ENCODE peak calls at places on chromosomes 1 and 21, in ten cellular contexts. One of them, this sample, is unnamed.

GRCh38 chr1:219304227-219305226 is 130.8 kb downstream of the LYPLAL1 start:
- DNase-seq in K562: no peak
- DNase-seq in stomach: no peak
- DNase-seq in A549: peak
- DNase-seq in tibial nerve: no peak
- DNase-seq in mesendoderm: peak
- DNase-seq in psoas muscle: peak
- DNase-seq in prostate gland: no peak
- DNase-seq in MM.1S: no peak
- DNase-seq in lower lobe of right lung: no peak
- DNase-seq in this sample: no peak

GRCh38 chr1:43969746-43970466 is at the start of gene DPH2:
- DNase-seq in K562: peak
- DNase-seq in stomach: peak
- DNase-seq in A549: peak
- DNase-seq in tibial nerve: peak
- DNase-seq in mesendoderm: peak
- DNase-seq in psoas muscle: peak
- DNase-seq in prostate gland: peak
- DNase-seq in MM.1S: peak
- DNase-seq in lower lobe of right lung: peak
- DNase-seq in this sample: peak

GRCh38 chr1:209430107-209430506 is 153.4 kb upstream of the CAMK1G start:
- DNase-seq in K562: no peak
- DNase-seq in stomach: no peak
- DNase-seq in A549: no peak
- DNase-seq in tibial nerve: no peak
- DNase-seq in mesendoderm: no peak
- DNase-seq in psoas muscle: no peak
- DNase-seq in prostate gland: no peak
- DNase-seq in MM.1S: no peak
- DNase-seq in lower lobe of right lung: no peak
- DNase-seq in this sample: no peak

GRCh38 chr1:171221665-171222591 is 26.4 kb upstream of the FMO1 start:
- DNase-seq in K562: no peak
- DNase-seq in stomach: no peak
- DNase-seq in A549: no peak
- DNase-seq in tibial nerve: no peak
- DNase-seq in mesendoderm: peak
- DNase-seq in psoas muscle: no peak
- DNase-seq in prostate gland: no peak
- DNase-seq in MM.1S: no peak
- DNase-seq in lower lobe of right lung: no peak
- DNase-seq in this sample: no peak

GRCh38 chr1:18951416-18951815 is 5.1 kb downstream of the IFFO2 start:
- DNase-seq in K562: no peak
- DNase-seq in stomach: no peak
- DNase-seq in A549: no peak
- DNase-seq in tibial nerve: no peak
- DNase-seq in mesendoderm: no peak
- DNase-seq in psoas muscle: no peak
- DNase-seq in prostate gland: no peak
- DNase-seq in MM.1S: no peak
- DNase-seq in lower lobe of right lung: peak
- DNase-seq in this sample: no peak

GRCh38 chr1:208000001-208000400 is 89.1 kb upstream of the CD34 start:
- DNase-seq in K562: no peak
- DNase-seq in stomach: no peak
- DNase-seq in A549: no peak
- DNase-seq in tibial nerve: no peak
- DNase-seq in mesendoderm: no peak
- DNase-seq in psoas muscle: no peak
- DNase-seq in prostate gland: no peak
- DNase-seq in MM.1S: no peak
- DNase-seq in lower lobe of right lung: no peak
- DNase-seq in this sample: no peak

GRCh38 chr1:53279556-53280160 is 41.3 kb upstream of the MAGOH start:
- DNase-seq in K562: no peak
- DNase-seq in stomach: no peak
- DNase-seq in A549: no peak
- DNase-seq in tibial nerve: no peak
- DNase-seq in mesendoderm: no peak
- DNase-seq in psoas muscle: no peak
- DNase-seq in prostate gland: no peak
- DNase-seq in MM.1S: no peak
- DNase-seq in lower lobe of right lung: no peak
- DNase-seq in this sample: no peak

GRCh38 chr21:38760017-38760761 is 45.5 kb upstream of the ETS2 start:
- DNase-seq in K562: no peak
- DNase-seq in stomach: no peak
- DNase-seq in A549: no peak
- DNase-seq in tibial nerve: no peak
- DNase-seq in mesendoderm: peak
- DNase-seq in psoas muscle: no peak
- DNase-seq in prostate gland: no peak
- DNase-seq in MM.1S: no peak
- DNase-seq in lower lobe of right lung: no peak
- DNase-seq in this sample: no peak

GRCh38 chr1:92832537-92833160 is 809 bp downstream of the RPL5 start:
- DNase-seq in K562: no peak
- DNase-seq in stomach: no peak
- DNase-seq in A549: no peak
- DNase-seq in tibial nerve: no peak
- DNase-seq in mesendoderm: no peak
- DNase-seq in psoas muscle: no peak
- DNase-seq in prostate gland: no peak
- DNase-seq in MM.1S: no peak
- DNase-seq in lower lobe of right lung: no peak
- DNase-seq in this sample: no peak

GRCh38 chr1:226064816-226065248 is 2.3 kb downstream of the H3-3A start:
- DNase-seq in K562: no peak
- DNase-seq in stomach: peak
- DNase-seq in A549: peak
- DNase-seq in tibial nerve: peak
- DNase-seq in mesendoderm: peak
- DNase-seq in psoas muscle: no peak
- DNase-seq in prostate gland: peak
- DNase-seq in MM.1S: peak
- DNase-seq in lower lobe of right lung: no peak
- DNase-seq in this sample: peak

GRCh38 chr21:25370311-25370744 is 237.0 kb downstream of the MRPL39 start:
- DNase-seq in K562: no peak
- DNase-seq in stomach: no peak
- DNase-seq in A549: no peak
- DNase-seq in tibial nerve: no peak
- DNase-seq in mesendoderm: peak
- DNase-seq in psoas muscle: no peak
- DNase-seq in prostate gland: no peak
- DNase-seq in MM.1S: no peak
- DNase-seq in lower lobe of right lung: no peak
- DNase-seq in this sample: no peak

GRCh38 chr1:176894450-176894849 is 270.1 kb downstream of the ASTN1 start:
- DNase-seq in K562: no peak
- DNase-seq in stomach: no peak
- DNase-seq in A549: no peak
- DNase-seq in tibial nerve: no peak
- DNase-seq in mesendoderm: no peak
- DNase-seq in psoas muscle: no peak
- DNase-seq in prostate gland: no peak
- DNase-seq in MM.1S: no peak
- DNase-seq in lower lobe of right lung: no peak
- DNase-seq in this sample: no peak

GRCh38 chr1:176896216-176896615 is 268.3 kb downstream of the ASTN1 start:
- DNase-seq in K562: no peak
- DNase-seq in stomach: no peak
- DNase-seq in A549: no peak
- DNase-seq in tibial nerve: no peak
- DNase-seq in mesendoderm: no peak
- DNase-seq in psoas muscle: no peak
- DNase-seq in prostate gland: no peak
- DNase-seq in MM.1S: no peak
- DNase-seq in lower lobe of right lung: no peak
- DNase-seq in this sample: no peak

GRCh38 chr1:176903474-176903873 is 261.0 kb downstream of the ASTN1 start:
- DNase-seq in K562: no peak
- DNase-seq in stomach: no peak
- DNase-seq in A549: no peak
- DNase-seq in tibial nerve: no peak
- DNase-seq in mesendoderm: peak
- DNase-seq in psoas muscle: no peak
- DNase-seq in prostate gland: no peak
- DNase-seq in MM.1S: no peak
- DNase-seq in lower lobe of right lung: no peak
- DNase-seq in this sample: no peak

GRCh38 chr1:176893625-176894352 is 270.7 kb downstream of the ASTN1 start:
- DNase-seq in K562: no peak
- DNase-seq in stomach: no peak
- DNase-seq in A549: no peak
- DNase-seq in tibial nerve: no peak
- DNase-seq in mesendoderm: no peak
- DNase-seq in psoas muscle: no peak
- DNase-seq in prostate gland: no peak
- DNase-seq in MM.1S: no peak
- DNase-seq in lower lobe of right lung: no peak
- DNase-seq in this sample: no peak

GRCh38 chr1:176897350-176898236 is 266.9 kb downstream of the ASTN1 start:
- DNase-seq in K562: peak
- DNase-seq in stomach: peak
- DNase-seq in A549: peak
- DNase-seq in tibial nerve: peak
- DNase-seq in mesendoderm: peak
- DNase-seq in psoas muscle: peak
- DNase-seq in prostate gland: peak
- DNase-seq in MM.1S: peak
- DNase-seq in lower lobe of right lung: peak
- DNase-seq in this sample: no peak
- H3K4me3 ChIP-seq in K562: no peak
- H3K4me3 ChIP-seq in stomach: peak
- H3K4me3 ChIP-seq in A549: peak
- H3K4me3 ChIP-seq in tibial nerve: no peak
- H3K4me3 ChIP-seq in mesendoderm: no peak
- H3K4me3 ChIP-seq in psoas muscle: peak
- H3K4me3 ChIP-seq in prostate gland: no peak
- H3K4me3 ChIP-seq in MM.1S: peak
- H3K4me3 ChIP-seq in lower lobe of right lung: no peak
- H3K4me3 ChIP-seq in this sample: no peak

GRCh38 chr1:1364266-1364665 is 5.9 kb upstream of the MXRA8 start:
- DNase-seq in K562: no peak
- DNase-seq in stomach: no peak
- DNase-seq in A549: no peak
- DNase-seq in tibial nerve: no peak
- DNase-seq in mesendoderm: no peak
- DNase-seq in psoas muscle: no peak
- DNase-seq in prostate gland: no peak
- DNase-seq in MM.1S: no peak
- DNase-seq in lower lobe of right lung: no peak
- DNase-seq in this sample: no peak
- H3K27ac ChIP-seq in K562: no peak
- H3K27ac ChIP-seq in stomach: no peak
- H3K27ac ChIP-seq in A549: no peak
- H3K27ac ChIP-seq in tibial nerve: no peak
- H3K27ac ChIP-seq in mesendoderm: no peak
- H3K27ac ChIP-seq in psoas muscle: no peak
- H3K27ac ChIP-seq in prostate gland: no peak
- H3K27ac ChIP-seq in MM.1S: no peak
- H3K27ac ChIP-seq in lower lobe of right lung: no peak
- H3K27ac ChIP-seq in this sample: no peak

DNA sequence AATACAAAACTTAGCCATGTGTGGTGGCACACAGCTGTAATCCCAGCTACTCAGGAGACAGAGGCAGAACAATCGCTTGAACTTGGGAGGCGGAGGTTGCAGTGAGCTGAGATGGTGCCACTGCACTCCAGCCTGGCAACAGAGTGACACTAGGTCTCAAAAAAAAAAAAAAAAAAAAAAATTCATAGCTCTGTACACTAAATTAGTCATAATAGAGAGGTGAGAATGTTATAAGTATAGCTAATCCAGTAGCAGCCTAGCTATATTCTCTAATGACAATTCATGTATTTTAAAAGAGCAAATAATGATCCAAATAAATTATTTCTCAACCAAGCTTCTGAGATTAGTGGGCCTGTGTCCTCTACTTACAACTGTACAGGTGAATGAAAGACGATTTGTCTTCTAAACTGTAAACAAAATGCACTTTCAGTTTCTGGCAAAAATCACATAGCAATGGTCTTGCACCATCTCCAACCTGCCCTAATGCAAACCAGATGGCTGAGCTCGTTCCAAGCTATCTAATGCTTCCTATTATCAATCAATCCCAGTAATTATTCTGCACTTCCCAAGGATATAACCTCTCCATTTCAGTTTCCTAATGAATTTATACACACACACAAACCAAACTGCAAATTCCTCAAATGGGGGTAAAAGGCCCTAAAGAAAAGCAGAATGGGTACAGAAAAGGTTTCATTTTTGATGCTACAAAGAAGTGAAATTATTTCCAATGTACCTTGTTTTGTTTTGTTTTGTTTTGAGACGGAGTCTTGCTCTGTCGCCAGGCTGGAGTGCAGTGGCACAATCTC is 56.5 kb downstream of the GATAD2B start:
- DNase-seq in K562: no peak
- DNase-seq in stomach: no peak
- DNase-seq in A549: no peak
- DNase-seq in tibial nerve: peak
- DNase-seq in mesendoderm: no peak
- DNase-seq in psoas muscle: no peak
- DNase-seq in prostate gland: no peak
- DNase-seq in MM.1S: peak
- DNase-seq in lower lobe of right lung: no peak
- DNase-seq in this sample: no peak
- H3K4me3 ChIP-seq in K562: no peak
- H3K4me3 ChIP-seq in stomach: no peak
- H3K4me3 ChIP-seq in A549: no peak
- H3K4me3 ChIP-seq in tibial nerve: no peak
- H3K4me3 ChIP-seq in mesendoderm: no peak
- H3K4me3 ChIP-seq in psoas muscle: no peak
- H3K4me3 ChIP-seq in prostate gland: no peak
- H3K4me3 ChIP-seq in MM.1S: peak
- H3K4me3 ChIP-seq in lower lobe of right lung: no peak
- H3K4me3 ChIP-seq in this sample: no peak

DNA sequence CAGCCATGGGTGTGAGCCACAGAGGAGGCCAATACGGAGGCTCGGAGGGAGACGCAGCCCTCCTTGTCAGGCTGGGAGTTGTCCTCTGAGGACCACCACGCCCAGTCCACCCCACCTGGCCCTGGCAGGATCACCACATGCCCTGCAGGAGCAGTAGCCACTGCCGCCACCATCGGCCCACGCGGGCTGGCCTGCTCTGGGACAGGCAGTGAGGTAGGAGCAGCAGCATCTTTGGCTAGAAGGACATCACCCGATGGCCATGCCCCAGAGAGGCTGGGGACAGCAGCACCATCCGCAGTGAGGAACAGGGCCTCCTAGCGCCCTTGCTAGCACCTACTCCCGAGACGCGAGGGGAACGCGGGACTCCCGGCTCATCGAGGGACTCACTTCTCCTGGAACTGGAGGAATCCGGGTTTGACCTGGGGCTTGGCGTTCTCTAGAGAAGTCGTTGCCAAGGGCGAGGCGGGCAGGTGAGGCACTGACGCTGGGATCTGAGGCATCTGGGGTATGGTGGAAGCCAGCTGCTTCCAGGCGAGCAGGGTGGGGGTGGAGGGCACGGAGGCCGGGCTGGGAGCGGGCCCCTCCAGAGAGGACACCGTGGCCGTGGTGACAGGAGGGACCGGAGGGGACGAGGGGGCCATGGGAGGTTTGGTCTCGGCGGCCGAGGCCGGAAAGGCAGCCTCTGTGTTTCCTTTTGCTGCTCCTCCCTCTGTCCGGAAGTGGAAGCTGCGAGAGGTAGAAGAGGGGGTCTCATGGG is 148.9 kb downstream of the CASZ1 start:
- DNase-seq in K562: no peak
- DNase-seq in stomach: no peak
- DNase-seq in A549: no peak
- DNase-seq in tibial nerve: no peak
- DNase-seq in mesendoderm: no peak
- DNase-seq in psoas muscle: no peak
- DNase-seq in prostate gland: no peak
- DNase-seq in MM.1S: no peak
- DNase-seq in lower lobe of right lung: no peak
- DNase-seq in this sample: no peak
- H3K27ac ChIP-seq in K562: no peak
- H3K27ac ChIP-seq in stomach: peak
- H3K27ac ChIP-seq in A549: no peak
- H3K27ac ChIP-seq in tibial nerve: no peak
- H3K27ac ChIP-seq in mesendoderm: no peak
- H3K27ac ChIP-seq in psoas muscle: no peak
- H3K27ac ChIP-seq in prostate gland: peak
- H3K27ac ChIP-seq in MM.1S: no peak
- H3K27ac ChIP-seq in lower lobe of right lung: no peak
- H3K27ac ChIP-seq in this sample: no peak